ENCODE peak calls at places on chromosomes 12 and 14, in eight cellular contexts. D is HFF-Myc; Q is astrocyte of the spinal cord; S is naive thymus-derived CD4-positive, alpha-beta T cell; M is omental fat pad; N is ovary; C is GM19239; O is brain microvascular endothelial cell. J is an unnamed sample.

GRCh38 chr12:50988051-50988450 is 35.7 kb downstream of the HIGD1C start:
- DNase-seq in D (no peak), Q (no peak), S (no peak), M (no peak), N (no peak), C (no peak), O (no peak), J (peak)

GRCh38 chr14:103137721-103138482 is 14.6 kb downstream of the TNFAIP2 start:
- DNase-seq in D (no peak), Q (no peak), S (no peak), M (no peak), N (no peak), C (no peak), O (no peak), J (no peak)

GRCh38 chr12:49109631-49110172 is 945 bp downstream of the LMBR1L start:
- DNase-seq in D (no peak), Q (no peak), S (no peak), M (no peak), N (no peak), C (no peak), O (no peak), J (no peak)

GRCh38 chr12:48601013-48601756 is 31.3 kb upstream of the LALBA start:
- DNase-seq in D (peak), Q (no peak), S (no peak), M (no peak), N (no peak), C (peak), O (peak), J (peak)

GRCh38 chr12:5615760-5616159 is 183.9 kb downstream of the NTF3 start:
- DNase-seq in D (no peak), Q (no peak), S (no peak), M (no peak), N (no peak), C (no peak), O (no peak), J (no peak)

GRCh38 chr12:3304436-3305135 is 186.4 kb upstream of the PRMT8 start:
- DNase-seq in D (peak), Q (peak), S (no peak), M (no peak), N (no peak), C (no peak), O (peak), J (peak)

GRCh38 chr12:51439330-51439729 is 14.7 kb downstream of the SLC4A8 start:
- DNase-seq in D (no peak), Q (no peak), S (no peak), M (no peak), N (no peak), C (no peak), O (no peak), J (no peak)

GRCh38 chr12:68785358-68785757 is 22.6 kb upstream of the MDM2 start:
- DNase-seq in D (no peak), Q (no peak), S (no peak), M (no peak), N (no peak), C (no peak), O (peak), J (peak)

GRCh38 chr12:9237286-9237685 is 29.1 kb upstream of the PZP start:
- DNase-seq in D (no peak), Q (no peak), S (no peak), M (no peak), N (no peak), C (no peak), O (no peak), J (peak)

GRCh38 chr14:80110721-80111120 is 100.6 kb downstream of the DIO2 start:
- DNase-seq in D (no peak), Q (no peak), S (no peak), M (no peak), N (no peak), C (no peak), O (no peak), J (no peak)

GRCh38 chr14:22837750-22838538 is 1.6 kb downstream of the MMP14 start:
- DNase-seq in D (no peak), Q (peak), S (no peak), M (no peak), N (peak), C (peak), O (no peak), J (peak)

GRCh38 chr12:97342130-97342529 is 120.5 kb upstream of the RMST start:
- DNase-seq in D (no peak), Q (no peak), S (no peak), M (no peak), N (no peak), C (no peak), O (no peak), J (no peak)

GRCh38 chr12:124403273-124403672 is 108.4 kb downstream of the RFLNA start:
- DNase-seq in D (no peak), Q (no peak), S (no peak), M (no peak), N (no peak), C (no peak), O (no peak), J (no peak)

GRCh38 chr12:120100630-120101029 is 15.9 kb downstream of the RAB35 start:
- DNase-seq in D (no peak), Q (peak), S (no peak), M (no peak), N (peak), C (no peak), O (no peak), J (peak)

GRCh38 chr12:23631991-23632390 is 317.5 kb downstream of the SOX5 start:
- DNase-seq in D (no peak), Q (peak), S (no peak), M (no peak), N (no peak), C (no peak), O (no peak), J (peak)

GRCh38 chr12:29762637-29763300 is 21.0 kb downstream of the TMTC1 start:
- DNase-seq in D (no peak), Q (no peak), S (no peak), M (no peak), N (no peak), C (no peak), O (no peak), J (no peak)

GRCh38 chr12:94152292-94153083 is 4.1 kb downstream of the PLXNC1 start:
- DNase-seq in D (no peak), Q (no peak), S (no peak), M (no peak), N (no peak), C (no peak), O (no peak), J (no peak)

GRCh38 chr14:98913967-98914620 is 357.9 kb downstream of the BCL11B start:
- DNase-seq in D (no peak), Q (no peak), S (no peak), M (no peak), N (no peak), C (no peak), O (no peak), J (no peak)

GRCh38 chr14:81144811-81145598 is 75.8 kb downstream of the GTF2A1 start:
- DNase-seq in D (no peak), Q (no peak), S (no peak), M (no peak), N (no peak), C (no peak), O (no peak), J (no peak)

GRCh38 chr14:81323621-81324400 is 76.3 kb downstream of the STON2 start:
- DNase-seq in D (no peak), Q (peak), S (no peak), M (no peak), N (no peak), C (no peak), O (no peak), J (no peak)

GRCh38 chr12:116918464-116918863 is 7.7 kb downstream of the FBXW8 start:
- DNase-seq in D (no peak), Q (no peak), S (no peak), M (no peak), N (no peak), C (no peak), O (no peak), J (no peak)

GRCh38 chr14:32201816-32202467 is at the start of gene RNU6-7:
- DNase-seq in D (no peak), Q (no peak), S (peak), M (no peak), N (peak), C (no peak), O (peak), J (no peak)

GRCh38 chr12:11958216-11959091 is 112.3 kb upstream of the BCL2L14 start:
- DNase-seq in D (peak), Q (peak), S (no peak), M (no peak), N (no peak), C (no peak), O (peak), J (peak)

GRCh38 chr12:116065561-116065960 is 211.9 kb downstream of the MED13L start:
- DNase-seq in D (no peak), Q (no peak), S (no peak), M (no peak), N (no peak), C (no peak), O (no peak), J (peak)

GRCh38 chr14:103118663-103119404 is 4.4 kb upstream of the TNFAIP2 start:
- DNase-seq in D (no peak), Q (no peak), S (no peak), M (no peak), N (no peak), C (no peak), O (no peak), J (no peak)

GRCh38 chr14:97379091-97379531 is 581.9 kb downstream of the VRK1 start:
- DNase-seq in D (no peak), Q (no peak), S (no peak), M (no peak), N (no peak), C (no peak), O (no peak), J (no peak)

GRCh38 chr12:62933871-62934798 is 815 bp downstream of the PPM1H start:
- DNase-seq in D (no peak), Q (peak), S (no peak), M (no peak), N (peak), C (peak), O (peak), J (peak)

GRCh38 chr12:130859128-130859527 is 12.7 kb upstream of the RAN start:
- DNase-seq in D (no peak), Q (no peak), S (no peak), M (no peak), N (no peak), C (no peak), O (no peak), J (no peak)

GRCh38 chr14:99246536-99247083 is 25.4 kb downstream of the BCL11B start:
- DNase-seq in D (no peak), Q (no peak), S (peak), M (no peak), N (no peak), C (no peak), O (no peak), J (no peak)

GRCh38 chr12:92297932-92298681 is 152.5 kb upstream of the BTG1 start:
- DNase-seq in D (no peak), Q (peak), S (peak), M (no peak), N (peak), C (no peak), O (peak), J (peak)

GRCh38 chr14:103562385-103563088 is at the start of the genes BAG5 and COA8:
- DNase-seq in D (peak), Q (peak), S (peak), M (no peak), N (peak), C (peak), O (peak), J (peak)

GRCh38 chr12:108667349-108667748 is 33.7 kb upstream of the SELPLG start:
- DNase-seq in D (no peak), Q (no peak), S (no peak), M (no peak), N (no peak), C (no peak), O (no peak), J (no peak)